ENCODE peak calls at places on chromosomes 2 and 18, in six cellular contexts. K is CD4-positive, alpha-beta memory T cell; D is naive thymus-derived CD4-positive, alpha-beta T cell; I is left lung; V is tibial artery; M is CD4-positive, CD25-positive, alpha-beta regulatory T cell. P is an unnamed sample. For H3K4me1, the result is how much of the 10 kb centered on the place peaks cover.

GRCh38 chr2:152407204-152407721 is 72.3 kb downstream of the FMNL2 start:
- DNase-seq in K (peak), D (no peak), I (peak), V (peak), M (no peak), P (no peak)

GRCh38 chr2:106299696-106300095 is 105.6 kb upstream of the UXS1 start:
- DNase-seq in K (no peak), D (no peak), I (no peak), V (no peak), M (no peak), P (no peak)

GRCh38 chr2:149568138-149568537 is 19.4 kb downstream of the MMADHC start:
- DNase-seq in K (no peak), D (no peak), I (no peak), V (no peak), M (no peak), P (no peak)

GRCh38 chr18:59049726-59050660 is 89.7 kb upstream of the SEC11C start:
- DNase-seq in K (no peak), D (no peak), I (no peak), V (no peak), M (no peak), P (no peak)

GRCh38 chr2:143847257-143847656 is 672.7 kb downstream of the ZEB2 start:
- DNase-seq in K (no peak), D (no peak), I (no peak), V (no peak), M (no peak), P (no peak)

GRCh38 chr2:238786792-238787490 is 60.9 kb upstream of the TWIST2 start:
- DNase-seq in K (no peak), D (no peak), I (no peak), V (no peak), M (no peak), P (no peak)

GRCh38 chr2:101401906-101402305 is 14.6 kb upstream of the CREG2 start:
- DNase-seq in K (no peak), D (no peak), I (no peak), V (no peak), M (no peak), P (no peak)

GRCh38 chr2:156005531-156005930 is 327.0 kb downstream of the NR4A2 start:
- DNase-seq in K (no peak), D (no peak), I (peak), V (no peak), M (no peak), P (no peak)

GRCh38 chr18:27184115-27185024 is 738 bp downstream of the CHST9 start:
- DNase-seq in K (no peak), D (no peak), I (peak), V (no peak), M (no peak), P (no peak)

GRCh38 chr2:15939854-15940660 is at the start of gene MYCN:
- DNase-seq in K (no peak), D (peak), I (no peak), V (peak), M (peak), P (no peak)

GRCh38 chr2:201118121-201118956 is 2.4 kb downstream of the CFLAR start:
- DNase-seq in K (peak), D (peak), I (peak), V (peak), M (peak), P (peak)

GRCh38 chr2:180145163-180145562 is 138.1 kb upstream of the CWC22 start:
- DNase-seq in K (no peak), D (no peak), I (no peak), V (no peak), M (no peak), P (no peak)

GRCh38 chr2:46297546-46298271 is 502 bp downstream of the EPAS1 start:
- DNase-seq in K (peak), D (peak), I (peak), V (peak), M (peak), P (peak)

GRCh38 chr2:20185176-20186022 is 39.5 kb downstream of the SDC1 start:
- DNase-seq in K (no peak), D (no peak), I (peak), V (peak), M (no peak), P (no peak)
- H3K4me3 ChIP-seq in K (no peak), D (no peak), I (no peak), V (no peak), M (no peak), P (no peak)

GRCh38 chr2:85998071-85998991 is 107.4 kb downstream of the POLR1A start:
- DNase-seq in K (no peak), D (no peak), I (no peak), V (peak), M (no peak), P (no peak)
- H3K4me1 ChIP-seq in K (half or more), D (half or more), I (half or more), V (under half), M (half or more), P (under half)

DNA sequence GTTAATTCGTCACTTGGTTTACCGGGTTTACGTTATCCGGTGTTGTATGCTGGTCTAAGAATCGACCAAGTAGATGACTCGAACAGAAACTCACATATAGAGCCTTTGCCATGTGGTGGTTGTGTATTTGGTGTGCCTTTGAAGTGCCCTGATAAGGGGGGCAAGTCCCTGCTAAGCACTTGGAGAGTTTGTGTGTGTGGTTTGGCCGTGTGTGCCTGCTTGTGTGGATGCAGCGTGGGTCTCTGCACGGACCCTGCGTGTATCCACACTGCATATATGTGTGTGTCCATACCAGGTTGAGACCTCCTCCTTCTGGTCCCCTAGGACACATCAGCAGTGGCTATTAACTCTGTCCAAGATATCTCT is 2.4 kb upstream of the CELF4 start:
- DNase-seq in K (no peak), D (no peak), I (no peak), V (no peak), M (no peak), P (no peak)
- H3K4me3 ChIP-seq in K (no peak), D (no peak), I (no peak), V (no peak), M (no peak), P (no peak)

DNA sequence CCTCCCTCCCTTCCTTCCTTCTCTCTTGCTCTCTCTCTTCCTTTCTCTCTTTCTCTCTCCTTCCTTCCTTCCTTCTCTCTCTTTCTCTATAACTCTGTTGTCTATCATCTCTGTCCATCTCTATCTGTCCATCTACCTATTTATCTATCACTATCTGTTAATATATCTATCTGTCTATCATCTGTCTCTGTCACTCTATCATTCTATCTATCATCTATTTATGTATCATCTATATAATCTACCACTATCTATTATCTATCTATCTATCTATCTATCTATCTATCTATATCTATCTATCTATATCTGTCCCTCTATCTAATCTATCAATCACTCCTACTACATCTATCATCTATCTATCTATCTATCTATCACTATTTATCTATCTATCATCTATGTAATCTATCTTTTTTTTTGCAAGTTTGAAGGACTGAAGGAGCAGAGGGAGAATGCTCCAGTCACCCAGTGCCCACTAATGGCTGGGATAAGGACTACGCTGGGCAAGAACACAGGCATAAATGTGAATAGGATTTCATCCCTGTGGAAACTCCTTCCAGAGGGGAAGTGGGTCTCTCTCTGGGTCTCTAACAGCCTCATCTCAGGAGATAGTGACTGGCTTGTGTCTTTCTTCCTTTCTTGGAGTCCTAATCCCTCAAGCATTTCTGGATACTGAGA is 427.0 kb downstream of the LPIN1 start:
- DNase-seq in K (no peak), D (no peak), I (no peak), V (no peak), M (no peak), P (no peak)
- H3K4me1 ChIP-seq in K (half or more), D (under half), I (under half), V (under half), M (under half), P (under half)

DNA sequence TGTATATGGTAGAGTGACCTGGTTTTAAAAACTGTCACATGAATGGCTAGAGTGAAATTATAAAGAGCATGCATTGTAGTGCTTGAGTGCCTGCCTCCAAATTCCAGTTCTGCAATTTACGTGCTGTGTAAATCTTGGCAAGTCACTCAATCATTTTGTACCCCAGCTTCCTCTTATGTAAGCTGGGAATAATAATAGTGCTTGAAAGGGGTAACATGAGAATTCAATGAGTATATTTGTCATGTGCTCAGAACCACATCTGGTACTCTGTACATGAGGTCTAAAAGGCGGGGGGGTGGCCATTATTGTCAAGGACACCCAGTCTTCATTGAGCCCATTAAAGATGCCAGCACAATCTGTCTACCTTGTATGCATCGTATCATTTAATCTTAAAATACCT is 214.8 kb downstream of the MC4R start:
- DNase-seq in K (no peak), D (no peak), I (no peak), V (no peak), M (no peak), P (no peak)
- H3K4me3 ChIP-seq in K (no peak), D (no peak), I (no peak), V (no peak), M (no peak), P (no peak)

DNA sequence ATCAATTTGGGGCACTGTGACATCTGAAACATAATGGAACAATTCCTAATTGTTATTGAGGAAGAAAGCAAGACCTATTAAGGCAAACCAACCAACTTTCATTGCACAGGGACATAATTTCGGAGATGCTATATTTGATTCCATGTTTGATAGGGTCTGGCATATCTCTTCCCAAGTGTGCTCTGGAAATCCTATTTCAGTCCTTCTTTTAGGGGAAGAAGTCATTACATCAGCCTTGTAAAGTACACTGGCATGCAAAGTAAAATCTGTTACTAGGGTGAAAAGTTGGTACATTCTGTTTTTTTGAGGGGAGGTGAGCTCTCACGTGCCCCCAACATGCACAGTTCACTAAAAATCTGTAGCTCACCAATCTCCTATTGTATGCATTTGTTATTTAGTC is 172.4 kb downstream of the SLC8A1 start:
- DNase-seq in K (no peak), D (no peak), I (no peak), V (no peak), M (no peak), P (no peak)
- H3K4me1 ChIP-seq in K (under half), D (under half), I (under half), V (under half), M (under half), P (under half)

DNA sequence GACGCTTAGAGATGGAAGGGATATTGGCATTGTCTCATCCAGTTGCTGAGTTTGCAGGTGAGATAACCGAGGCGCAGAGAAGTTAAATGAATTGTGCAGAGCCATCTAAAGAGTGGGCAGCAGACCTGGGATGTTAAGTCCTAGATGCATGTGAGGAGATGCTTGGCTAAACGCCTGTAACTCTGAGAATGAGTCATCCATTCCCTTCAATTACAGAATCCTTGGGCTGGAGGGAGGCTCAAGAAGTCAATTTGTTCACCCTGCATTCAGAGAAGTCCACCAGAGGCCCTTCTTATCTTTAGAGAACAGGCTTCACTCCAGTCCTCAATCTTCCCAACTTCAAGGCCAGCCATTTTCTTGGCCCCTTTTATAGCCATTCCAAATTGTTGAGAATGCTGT is 1.6 kb downstream of the EHD3 start:
- DNase-seq in K (no peak), D (no peak), I (no peak), V (no peak), M (no peak), P (no peak)
- H3K4me3 ChIP-seq in K (no peak), D (no peak), I (no peak), V (no peak), M (no peak), P (no peak)

DNA sequence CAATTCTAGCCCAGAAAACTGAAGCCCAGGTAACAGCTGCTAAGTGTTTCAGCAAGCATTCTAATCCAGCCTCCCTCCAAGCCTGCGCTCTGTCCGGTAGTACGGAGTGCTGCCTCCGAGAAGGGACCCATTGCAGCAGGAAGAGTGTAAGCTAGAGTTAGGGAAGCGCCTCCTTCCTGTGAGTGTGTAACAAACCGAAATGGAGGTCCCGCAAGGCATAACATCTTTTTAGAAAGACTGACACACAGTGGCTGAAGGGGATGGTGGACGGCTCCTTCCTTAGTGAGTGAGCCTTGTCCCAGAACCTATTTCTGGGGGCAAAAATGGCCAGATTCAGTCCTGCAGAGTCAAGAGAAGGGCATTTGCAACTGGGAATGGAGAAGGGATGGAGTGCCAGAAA is 12.2 kb downstream of the PKDCC start:
- DNase-seq in K (no peak), D (no peak), I (no peak), V (no peak), M (no peak), P (no peak)
- H3K4me1 ChIP-seq in K (under half), D (under half), I (under half), V (under half), M (under half), P (under half)

DNA sequence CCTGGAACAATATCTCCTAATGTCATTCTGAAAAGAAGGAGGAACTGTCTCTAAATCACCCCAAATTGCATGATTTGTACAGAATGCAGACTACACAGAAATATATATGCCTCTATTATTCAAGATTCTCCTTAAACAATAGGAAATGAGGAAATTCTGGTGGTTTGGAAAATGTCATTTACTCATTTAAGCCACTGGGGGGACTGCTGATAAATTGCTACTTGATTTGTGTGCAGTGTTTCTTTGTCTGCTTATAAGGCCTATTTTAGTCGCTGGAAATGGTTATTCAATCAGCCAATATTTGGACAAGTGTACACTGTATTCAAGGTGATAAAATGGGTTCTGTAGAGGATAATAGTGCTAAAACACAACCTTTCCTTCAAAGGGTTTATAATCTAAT is 801.9 kb upstream of the CELF4 start:
- DNase-seq in K (no peak), D (no peak), I (no peak), V (no peak), M (no peak), P (no peak)
- H3K4me3 ChIP-seq in K (no peak), D (no peak), I (no peak), V (no peak), M (no peak), P (no peak)